ENCODE peak calls at places on chromosomes 2 and 18, in six cellular contexts. One of them, this sample, is unnamed.

GRCh38 chr18:36302676-36303075 is 5.2 kb downstream of the FHOD3 start:
- DNase-seq in hypothalamus: no peak
- DNase-seq in upper lobe of left lung: no peak
- DNase-seq in glutamatergic neuron: no peak
- DNase-seq in GM04504: peak; percentile 10
- DNase-seq in MCF 10A: no peak
- DNase-seq in this sample: no peak

GRCh38 chr2:227890495-227891079 is 19.2 kb downstream of the DAW1 start:
- DNase-seq in upper lobe of left lung: no peak
- DNase-seq in glutamatergic neuron: no peak
- DNase-seq in GM04504: no peak
- DNase-seq in hypothalamus: no peak
- DNase-seq in MCF 10A: peak; percentile 77
- DNase-seq in this sample: peak; percentile 68

GRCh38 chr2:66217039-66217438 is 217.9 kb upstream of the MEIS1 start:
- DNase-seq in GM04504: no peak
- DNase-seq in glutamatergic neuron: no peak
- DNase-seq in hypothalamus: no peak
- DNase-seq in upper lobe of left lung: no peak
- DNase-seq in MCF 10A: no peak
- DNase-seq in this sample: no peak

GRCh38 chr2:240355962-240356361 is 79.5 kb upstream of the GPC1 start:
- DNase-seq in hypothalamus: no peak
- DNase-seq in MCF 10A: no peak
- DNase-seq in glutamatergic neuron: peak; percentile 13
- DNase-seq in GM04504: no peak
- DNase-seq in upper lobe of left lung: peak; percentile 65
- DNase-seq in this sample: no peak

GRCh38 chr2:85119900-85120299 is 13.3 kb upstream of the TCF7L1 start:
- DNase-seq in hypothalamus: no peak
- DNase-seq in MCF 10A: no peak
- DNase-seq in upper lobe of left lung: no peak
- DNase-seq in glutamatergic neuron: no peak
- DNase-seq in GM04504: no peak
- DNase-seq in this sample: no peak

GRCh38 chr2:52563144-52563543 is 1204.5 kb upstream of the CHAC2 start:
- DNase-seq in hypothalamus: no peak
- DNase-seq in MCF 10A: no peak
- DNase-seq in upper lobe of left lung: no peak
- DNase-seq in glutamatergic neuron: no peak
- DNase-seq in GM04504: no peak
- DNase-seq in this sample: no peak

GRCh38 chr18:23403310-23403709 is 49.8 kb upstream of the RIOK3 start:
- DNase-seq in GM04504: no peak
- DNase-seq in MCF 10A: no peak
- DNase-seq in hypothalamus: no peak
- DNase-seq in glutamatergic neuron: no peak
- DNase-seq in upper lobe of left lung: no peak
- DNase-seq in this sample: no peak

GRCh38 chr18:55582325-55582724 is 5.7 kb downstream of the TCF4 start:
- DNase-seq in upper lobe of left lung: no peak
- DNase-seq in hypothalamus: no peak
- DNase-seq in glutamatergic neuron: no peak
- DNase-seq in GM04504: no peak
- DNase-seq in MCF 10A: no peak
- DNase-seq in this sample: no peak

GRCh38 chr18:79439201-79440023 is 43.7 kb downstream of the NFATC1 start:
- DNase-seq in glutamatergic neuron: peak; percentile 40
- DNase-seq in upper lobe of left lung: peak; percentile 80
- DNase-seq in hypothalamus: no peak
- DNase-seq in MCF 10A: no peak
- DNase-seq in GM04504: peak; percentile 62
- DNase-seq in this sample: no peak

GRCh38 chr2:197088694-197089093 is 162.2 kb upstream of the PGAP1 start:
- DNase-seq in MCF 10A: no peak
- DNase-seq in upper lobe of left lung: no peak
- DNase-seq in glutamatergic neuron: no peak
- DNase-seq in GM04504: no peak
- DNase-seq in hypothalamus: no peak
- DNase-seq in this sample: no peak

GRCh38 chr2:164810843-164811242 is 30.8 kb downstream of the COBLL1 start:
- DNase-seq in hypothalamus: no peak
- DNase-seq in upper lobe of left lung: no peak
- DNase-seq in glutamatergic neuron: no peak
- DNase-seq in GM04504: no peak
- DNase-seq in MCF 10A: peak; percentile 63
- DNase-seq in this sample: no peak